ENCODE peak calls at places on chromosomes 3 and 15, in nine cellular contexts. One of them, this sample, is unnamed.

GRCh38 chr3:17412950-17413530 is 329.4 kb downstream of the TBC1D5 start:
- DNase-seq in CD8-positive, alpha-beta T cell: no peak
- DNase-seq in pancreas: peak; percentile 13
- DNase-seq in sigmoid colon: no peak
- DNase-seq in GM12864: peak; percentile 45
- DNase-seq in BE2C: peak; percentile 4
- DNase-seq in GM13976: peak; percentile 20
- DNase-seq in heart left ventricle: no peak
- DNase-seq in mesothelial cell of epicardium: no peak
- DNase-seq in this sample: peak; percentile 66

GRCh38 chr3:127865941-127866340 is 43.6 kb upstream of the MGLL start:
- DNase-seq in CD8-positive, alpha-beta T cell: no peak
- DNase-seq in pancreas: no peak
- DNase-seq in sigmoid colon: no peak
- DNase-seq in GM12864: no peak
- DNase-seq in BE2C: no peak
- DNase-seq in GM13976: no peak
- DNase-seq in heart left ventricle: no peak
- DNase-seq in mesothelial cell of epicardium: no peak
- DNase-seq in this sample: peak; percentile 24

GRCh38 chr3:171135536-171135935 is 109.0 kb upstream of the SLC2A2 start:
- DNase-seq in CD8-positive, alpha-beta T cell: no peak
- DNase-seq in pancreas: no peak
- DNase-seq in sigmoid colon: no peak
- DNase-seq in GM12864: no peak
- DNase-seq in BE2C: no peak
- DNase-seq in GM13976: no peak
- DNase-seq in heart left ventricle: no peak
- DNase-seq in mesothelial cell of epicardium: no peak
- DNase-seq in this sample: no peak

GRCh38 chr15:97875513-97876285 is 84.8 kb upstream of the ARRDC4 start:
- DNase-seq in CD8-positive, alpha-beta T cell: no peak
- DNase-seq in pancreas: peak; percentile 50
- DNase-seq in sigmoid colon: no peak
- DNase-seq in GM12864: no peak
- DNase-seq in BE2C: no peak
- DNase-seq in GM13976: no peak
- DNase-seq in heart left ventricle: peak; percentile 33
- DNase-seq in mesothelial cell of epicardium: no peak
- DNase-seq in this sample: no peak

GRCh38 chr15:68592054-68592453 is 13.3 kb downstream of the CORO2B start:
- DNase-seq in CD8-positive, alpha-beta T cell: no peak
- DNase-seq in pancreas: no peak
- DNase-seq in sigmoid colon: no peak
- DNase-seq in GM12864: no peak
- DNase-seq in BE2C: no peak
- DNase-seq in GM13976: no peak
- DNase-seq in heart left ventricle: no peak
- DNase-seq in mesothelial cell of epicardium: no peak
- DNase-seq in this sample: no peak

GRCh38 chr3:50177346-50177745 is 14.1 kb upstream of the GNAT1 start:
- DNase-seq in CD8-positive, alpha-beta T cell: no peak
- DNase-seq in pancreas: no peak
- DNase-seq in sigmoid colon: no peak
- DNase-seq in GM12864: no peak
- DNase-seq in BE2C: peak; percentile 48
- DNase-seq in GM13976: no peak
- DNase-seq in heart left ventricle: no peak
- DNase-seq in mesothelial cell of epicardium: no peak
- DNase-seq in this sample: no peak

GRCh38 chr15:28990390-28990789 is 104.6 kb downstream of the APBA2 start:
- DNase-seq in CD8-positive, alpha-beta T cell: no peak
- DNase-seq in pancreas: no peak
- DNase-seq in sigmoid colon: no peak
- DNase-seq in GM12864: no peak
- DNase-seq in BE2C: peak; percentile 37
- DNase-seq in GM13976: no peak
- DNase-seq in heart left ventricle: no peak
- DNase-seq in mesothelial cell of epicardium: no peak
- DNase-seq in this sample: no peak

GRCh38 chr3:59708202-59708601 is 658.4 kb upstream of the CFAP20DC start:
- DNase-seq in CD8-positive, alpha-beta T cell: no peak
- DNase-seq in pancreas: no peak
- DNase-seq in sigmoid colon: no peak
- DNase-seq in GM12864: no peak
- DNase-seq in BE2C: no peak
- DNase-seq in GM13976: no peak
- DNase-seq in heart left ventricle: no peak
- DNase-seq in mesothelial cell of epicardium: no peak
- DNase-seq in this sample: no peak

GRCh38 chr3:10193692-10194327 is 29.1 kb downstream of the IRAK2 start:
- DNase-seq in CD8-positive, alpha-beta T cell: no peak
- DNase-seq in pancreas: no peak
- DNase-seq in sigmoid colon: no peak
- DNase-seq in GM12864: no peak
- DNase-seq in BE2C: no peak
- DNase-seq in GM13976: no peak
- DNase-seq in heart left ventricle: no peak
- DNase-seq in mesothelial cell of epicardium: no peak
- DNase-seq in this sample: no peak

GRCh38 chr3:9765865-9766264 is 3.9 kb downstream of the CAMK1 start:
- DNase-seq in CD8-positive, alpha-beta T cell: no peak
- DNase-seq in pancreas: no peak
- DNase-seq in sigmoid colon: no peak
- DNase-seq in GM12864: no peak
- DNase-seq in BE2C: peak; percentile 35
- DNase-seq in GM13976: no peak
- DNase-seq in heart left ventricle: no peak
- DNase-seq in mesothelial cell of epicardium: no peak
- DNase-seq in this sample: no peak

GRCh38 chr3:132641837-132642538 is 17.6 kb downstream of the ACAD11 start:
- DNase-seq in CD8-positive, alpha-beta T cell: no peak
- DNase-seq in pancreas: no peak
- DNase-seq in sigmoid colon: no peak
- DNase-seq in GM12864: no peak
- DNase-seq in BE2C: no peak
- DNase-seq in GM13976: peak; percentile 63
- DNase-seq in heart left ventricle: no peak
- DNase-seq in mesothelial cell of epicardium: no peak
- DNase-seq in this sample: peak; percentile 58

GRCh38 chr3:42489116-42489936 is 13.1 kb upstream of the VIPR1 start:
- DNase-seq in CD8-positive, alpha-beta T cell: no peak
- DNase-seq in pancreas: no peak
- DNase-seq in sigmoid colon: peak; percentile 48
- DNase-seq in GM12864: no peak
- DNase-seq in BE2C: no peak
- DNase-seq in GM13976: peak; percentile 3
- DNase-seq in heart left ventricle: no peak
- DNase-seq in mesothelial cell of epicardium: peak; percentile 33
- DNase-seq in this sample: no peak

GRCh38 chr3:59559721-59560514 is 510.1 kb upstream of the CFAP20DC start:
- DNase-seq in CD8-positive, alpha-beta T cell: no peak
- DNase-seq in pancreas: no peak
- DNase-seq in sigmoid colon: no peak
- DNase-seq in GM12864: no peak
- DNase-seq in BE2C: no peak
- DNase-seq in GM13976: no peak
- DNase-seq in heart left ventricle: no peak
- DNase-seq in mesothelial cell of epicardium: no peak
- DNase-seq in this sample: peak; percentile 98

GRCh38 chr15:52427804-52428203 is 100.9 kb downstream of the MYO5A start:
- DNase-seq in CD8-positive, alpha-beta T cell: no peak
- DNase-seq in pancreas: no peak
- DNase-seq in sigmoid colon: no peak
- DNase-seq in GM12864: no peak
- DNase-seq in BE2C: peak; percentile 41
- DNase-seq in GM13976: peak; percentile 21
- DNase-seq in heart left ventricle: no peak
- DNase-seq in mesothelial cell of epicardium: no peak
- DNase-seq in this sample: peak; percentile 16

GRCh38 chr15:81163961-81164800 is 30.1 kb downstream of the CFAP161 start:
- DNase-seq in CD8-positive, alpha-beta T cell: no peak
- DNase-seq in pancreas: no peak
- DNase-seq in sigmoid colon: no peak
- DNase-seq in GM12864: no peak
- DNase-seq in BE2C: no peak
- DNase-seq in GM13976: peak; percentile 36
- DNase-seq in heart left ventricle: no peak
- DNase-seq in mesothelial cell of epicardium: no peak
- DNase-seq in this sample: no peak

GRCh38 chr3:40800343-40800742 is 275.6 kb downstream of the ZNF621 start:
- DNase-seq in CD8-positive, alpha-beta T cell: no peak
- DNase-seq in pancreas: no peak
- DNase-seq in sigmoid colon: peak; percentile 66
- DNase-seq in GM12864: no peak
- DNase-seq in BE2C: no peak
- DNase-seq in GM13976: no peak
- DNase-seq in heart left ventricle: peak; percentile 35
- DNase-seq in mesothelial cell of epicardium: no peak
- DNase-seq in this sample: peak; percentile 95

GRCh38 chr15:70142322-70143191 is 44.8 kb upstream of the TLE3 start:
- DNase-seq in CD8-positive, alpha-beta T cell: no peak
- DNase-seq in pancreas: no peak
- DNase-seq in sigmoid colon: no peak
- DNase-seq in GM12864: no peak
- DNase-seq in BE2C: peak; percentile 84
- DNase-seq in GM13976: no peak
- DNase-seq in heart left ventricle: peak; percentile 70
- DNase-seq in mesothelial cell of epicardium: peak; percentile 79
- DNase-seq in this sample: no peak

GRCh38 chr3:64987731-64988130 is 299.9 kb upstream of the ADAMTS9 start:
- DNase-seq in CD8-positive, alpha-beta T cell: no peak
- DNase-seq in pancreas: no peak
- DNase-seq in sigmoid colon: no peak
- DNase-seq in GM12864: no peak
- DNase-seq in BE2C: no peak
- DNase-seq in GM13976: no peak
- DNase-seq in heart left ventricle: no peak
- DNase-seq in mesothelial cell of epicardium: no peak
- DNase-seq in this sample: no peak

GRCh38 chr3:38454884-38455638 is 1.4 kb downstream of the ACVR2B start:
- DNase-seq in CD8-positive, alpha-beta T cell: no peak
- DNase-seq in pancreas: peak; percentile 87
- DNase-seq in sigmoid colon: peak; percentile 90
- DNase-seq in GM12864: no peak
- DNase-seq in BE2C: peak; percentile 85
- DNase-seq in GM13976: peak; percentile 63
- DNase-seq in heart left ventricle: peak; percentile 82
- DNase-seq in mesothelial cell of epicardium: peak; percentile 76
- DNase-seq in this sample: peak; percentile 78

GRCh38 chr15:99507016-99507731 is 58.6 kb upstream of the MEF2A start:
- DNase-seq in CD8-positive, alpha-beta T cell: no peak
- DNase-seq in pancreas: no peak
- DNase-seq in sigmoid colon: no peak
- DNase-seq in GM12864: no peak
- DNase-seq in BE2C: peak; percentile 68
- DNase-seq in GM13976: no peak
- DNase-seq in heart left ventricle: peak; percentile 79
- DNase-seq in mesothelial cell of epicardium: no peak
- DNase-seq in this sample: no peak

DNA sequence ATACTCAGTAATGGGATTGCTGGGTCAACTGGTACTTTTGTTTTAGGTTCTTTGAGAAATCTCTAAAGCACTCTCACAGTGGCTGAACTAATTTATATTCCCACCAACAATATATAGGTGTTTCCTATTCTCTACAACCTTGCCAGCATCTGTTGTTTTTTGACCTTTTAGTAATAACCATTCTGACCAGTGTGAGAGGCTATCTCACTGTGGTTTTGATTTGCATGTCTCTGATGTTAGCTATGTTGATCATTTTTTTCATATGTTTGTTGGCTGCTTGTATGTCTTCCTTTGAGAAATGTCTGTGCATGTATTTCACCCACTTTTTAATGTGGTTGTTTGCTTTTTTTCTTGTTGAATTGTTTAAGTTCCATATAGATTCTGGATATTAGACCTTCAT is 98.2 kb upstream of the DCBLD2 start:
- DNase-seq in CD8-positive, alpha-beta T cell: no peak
- DNase-seq in pancreas: no peak
- DNase-seq in sigmoid colon: no peak
- DNase-seq in GM12864: no peak
- DNase-seq in BE2C: no peak
- DNase-seq in GM13976: no peak
- DNase-seq in heart left ventricle: no peak
- DNase-seq in mesothelial cell of epicardium: no peak
- DNase-seq in this sample: no peak
- TF ChIP-seq CTCF in CD8-positive, alpha-beta T cell: no peak
- TF ChIP-seq CTCF in pancreas: no peak
- TF ChIP-seq CTCF in sigmoid colon: no peak
- TF ChIP-seq CTCF in GM12864: no peak
- TF ChIP-seq CTCF in BE2C: no peak
- TF ChIP-seq CTCF in GM13976: no peak
- TF ChIP-seq CTCF in heart left ventricle: no peak
- TF ChIP-seq CTCF in mesothelial cell of epicardium: no peak
- TF ChIP-seq CTCF in this sample: no peak

GRCh38 chr3:1439395-1439794 is 346.6 kb downstream of the CNTN6 start:
- DNase-seq in CD8-positive, alpha-beta T cell: no peak
- DNase-seq in pancreas: peak; percentile 9
- DNase-seq in sigmoid colon: no peak
- DNase-seq in GM12864: no peak
- DNase-seq in BE2C: peak; percentile 58
- DNase-seq in GM13976: no peak
- DNase-seq in heart left ventricle: no peak
- DNase-seq in mesothelial cell of epicardium: no peak
- DNase-seq in this sample: peak; percentile 13
- TF ChIP-seq CTCF in CD8-positive, alpha-beta T cell: no peak
- TF ChIP-seq CTCF in pancreas: no peak
- TF ChIP-seq CTCF in sigmoid colon: no peak
- TF ChIP-seq CTCF in GM12864: peak; percentile 39
- TF ChIP-seq CTCF in BE2C: peak; percentile 65
- TF ChIP-seq CTCF in GM13976: peak; percentile 17
- TF ChIP-seq CTCF in heart left ventricle: no peak
- TF ChIP-seq CTCF in mesothelial cell of epicardium: no peak
- TF ChIP-seq CTCF in this sample: peak; percentile 30

DNA sequence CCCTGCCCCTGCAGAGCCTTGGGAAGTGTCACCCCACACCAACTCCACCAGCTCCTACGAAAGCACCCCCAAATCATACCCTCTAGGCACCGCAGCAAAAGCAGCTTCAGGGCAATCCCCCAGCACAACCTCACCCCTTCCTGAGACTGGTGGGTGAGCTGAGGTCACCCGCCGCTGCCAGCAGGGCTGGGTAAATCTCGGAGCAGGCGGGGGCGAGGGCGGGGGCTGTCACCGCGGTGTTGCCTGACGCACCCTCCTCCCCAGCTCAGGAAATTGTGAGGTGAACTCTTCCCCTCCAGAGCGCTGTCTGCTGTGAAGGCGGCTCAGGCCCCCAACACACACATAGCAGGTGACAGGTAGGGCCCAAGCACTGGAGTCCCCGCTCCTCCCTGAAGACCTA is 30.3 kb upstream of the FURIN start:
- DNase-seq in CD8-positive, alpha-beta T cell: peak; percentile 82
- DNase-seq in pancreas: no peak
- DNase-seq in sigmoid colon: no peak
- DNase-seq in GM12864: no peak
- DNase-seq in BE2C: no peak
- DNase-seq in GM13976: no peak
- DNase-seq in heart left ventricle: no peak
- DNase-seq in mesothelial cell of epicardium: no peak
- DNase-seq in this sample: no peak
- TF ChIP-seq CTCF in CD8-positive, alpha-beta T cell: no peak
- TF ChIP-seq CTCF in pancreas: no peak
- TF ChIP-seq CTCF in sigmoid colon: no peak
- TF ChIP-seq CTCF in GM12864: no peak
- TF ChIP-seq CTCF in BE2C: no peak
- TF ChIP-seq CTCF in GM13976: no peak
- TF ChIP-seq CTCF in heart left ventricle: no peak
- TF ChIP-seq CTCF in mesothelial cell of epicardium: no peak
- TF ChIP-seq CTCF in this sample: no peak

GRCh38 chr15:60905587-60905986 is 323.5 kb downstream of the RORA start:
- DNase-seq in CD8-positive, alpha-beta T cell: peak; percentile 5
- DNase-seq in pancreas: no peak
- DNase-seq in sigmoid colon: no peak
- DNase-seq in GM12864: no peak
- DNase-seq in BE2C: no peak
- DNase-seq in GM13976: no peak
- DNase-seq in heart left ventricle: no peak
- DNase-seq in mesothelial cell of epicardium: no peak
- DNase-seq in this sample: peak; percentile 18
- TF ChIP-seq CTCF in CD8-positive, alpha-beta T cell: no peak
- TF ChIP-seq CTCF in pancreas: no peak
- TF ChIP-seq CTCF in sigmoid colon: no peak
- TF ChIP-seq CTCF in GM12864: peak; percentile 25
- TF ChIP-seq CTCF in BE2C: peak; percentile 23
- TF ChIP-seq CTCF in GM13976: no peak
- TF ChIP-seq CTCF in heart left ventricle: no peak
- TF ChIP-seq CTCF in mesothelial cell of epicardium: no peak
- TF ChIP-seq CTCF in this sample: peak; percentile 28

This sample was measured in MCF 10A.